ENCODE peak calls at places on chromosomes 3 and 15, in four cellular contexts. One of them, this sample, is unnamed. For H3K27me3, the result is how much of the 10 kb centered on the place peaks cover.

GRCh38 chr3:52845157-52845556 is 10.3 kb upstream of the MUSTN1 start:
- DNase-seq in lower lobe of right lung: no peak
- DNase-seq in brain microvascular endothelial cell: peak
- DNase-seq in tibial nerve: peak
- DNase-seq in this sample: peak

GRCh38 chr3:134711284-134711683 is 60.5 kb upstream of the KY start:
- DNase-seq in lower lobe of right lung: no peak
- DNase-seq in tibial nerve: no peak
- DNase-seq in brain microvascular endothelial cell: peak
- DNase-seq in this sample: no peak

GRCh38 chr3:184388936-184389230 is 9.0 kb downstream of the CHRD start:
- DNase-seq in tibial nerve: no peak
- DNase-seq in lower lobe of right lung: no peak
- DNase-seq in brain microvascular endothelial cell: no peak
- DNase-seq in this sample: no peak

GRCh38 chr3:88180398-88180999 is 30.7 kb downstream of the C3orf38 start:
- DNase-seq in lower lobe of right lung: no peak
- DNase-seq in tibial nerve: no peak
- DNase-seq in brain microvascular endothelial cell: peak
- DNase-seq in this sample: no peak

GRCh38 chr3:64732570-64732969 is 44.8 kb upstream of the ADAMTS9 start:
- DNase-seq in brain microvascular endothelial cell: no peak
- DNase-seq in tibial nerve: no peak
- DNase-seq in lower lobe of right lung: no peak
- DNase-seq in this sample: no peak

GRCh38 chr3:50297384-50297775 is 1.8 kb downstream of the HYAL3 start:
- DNase-seq in tibial nerve: no peak
- DNase-seq in lower lobe of right lung: no peak
- DNase-seq in brain microvascular endothelial cell: no peak
- DNase-seq in this sample: no peak

GRCh38 chr3:19934098-19934566 is at the start of gene EFHB:
- DNase-seq in lower lobe of right lung: peak
- DNase-seq in tibial nerve: no peak
- DNase-seq in brain microvascular endothelial cell: peak
- DNase-seq in this sample: no peak

GRCh38 chr3:196942915-196943277 is 568 bp upstream of the NCBP2 start:
- DNase-seq in lower lobe of right lung: no peak
- DNase-seq in tibial nerve: no peak
- DNase-seq in brain microvascular endothelial cell: no peak
- DNase-seq in this sample: no peak

GRCh38 chr15:92920595-92921169 is 20.6 kb downstream of the CHD2 start:
- DNase-seq in lower lobe of right lung: no peak
- DNase-seq in tibial nerve: no peak
- DNase-seq in brain microvascular endothelial cell: no peak
- DNase-seq in this sample: no peak

GRCh38 chr3:195221015-195221853 is 49.7 kb downstream of the XXYLT1 start:
- DNase-seq in lower lobe of right lung: no peak
- DNase-seq in brain microvascular endothelial cell: no peak
- DNase-seq in tibial nerve: no peak
- DNase-seq in this sample: no peak

GRCh38 chr15:75828429-75828828 is 14.8 kb upstream of the UBE2Q2 start:
- DNase-seq in lower lobe of right lung: no peak
- DNase-seq in tibial nerve: no peak
- DNase-seq in brain microvascular endothelial cell: no peak
- DNase-seq in this sample: no peak

GRCh38 chr15:44066211-44066827 is 128.8 kb downstream of the FRMD5 start:
- DNase-seq in brain microvascular endothelial cell: peak
- DNase-seq in tibial nerve: no peak
- DNase-seq in lower lobe of right lung: no peak
- DNase-seq in this sample: no peak

GRCh38 chr3:194270627-194271458 is 80.3 kb downstream of the CPN2 start:
- DNase-seq in lower lobe of right lung: peak
- DNase-seq in tibial nerve: peak
- DNase-seq in brain microvascular endothelial cell: no peak
- DNase-seq in this sample: peak

GRCh38 chr15:66634540-66634939 is 67.5 kb upstream of the SMAD6 start:
- DNase-seq in lower lobe of right lung: no peak
- DNase-seq in brain microvascular endothelial cell: no peak
- DNase-seq in tibial nerve: no peak
- DNase-seq in this sample: no peak

GRCh38 chr3:132916096-132916495 is 122.1 kb upstream of the TMEM108 start:
- DNase-seq in brain microvascular endothelial cell: peak
- DNase-seq in tibial nerve: no peak
- DNase-seq in lower lobe of right lung: no peak
- DNase-seq in this sample: no peak

GRCh38 chr15:91192285-91193058 is 92.4 kb downstream of the SV2B start:
- DNase-seq in brain microvascular endothelial cell: no peak
- DNase-seq in lower lobe of right lung: no peak
- DNase-seq in tibial nerve: no peak
- DNase-seq in this sample: no peak

GRCh38 chr3:46670000-46670890 is 23.2 kb downstream of the ALS2CL start:
- DNase-seq in brain microvascular endothelial cell: no peak
- DNase-seq in tibial nerve: no peak
- DNase-seq in lower lobe of right lung: peak
- DNase-seq in this sample: no peak

GRCh38 chr3:17808994-17809393 is 66.6 kb upstream of the TBC1D5 start:
- DNase-seq in brain microvascular endothelial cell: peak
- DNase-seq in tibial nerve: no peak
- DNase-seq in lower lobe of right lung: no peak
- DNase-seq in this sample: no peak

GRCh38 chr3:48222616-48223513 is at the start of gene CAMP:
- DNase-seq in tibial nerve: peak
- DNase-seq in brain microvascular endothelial cell: no peak
- DNase-seq in lower lobe of right lung: peak
- DNase-seq in this sample: peak

GRCh38 chr15:64699767-64700388 is 75.5 kb downstream of the RBPMS2 start:
- DNase-seq in lower lobe of right lung: peak
- DNase-seq in brain microvascular endothelial cell: no peak
- DNase-seq in tibial nerve: no peak
- DNase-seq in this sample: peak

GRCh38 chr15:90955911-90956310 is 1.2 kb downstream of the RCCD1 start:
- DNase-seq in brain microvascular endothelial cell: no peak
- DNase-seq in lower lobe of right lung: no peak
- DNase-seq in tibial nerve: no peak
- DNase-seq in this sample: no peak

GRCh38 chr3:99765042-99765942 is 52.4 kb upstream of the CMSS1 start:
- DNase-seq in brain microvascular endothelial cell: peak
- DNase-seq in tibial nerve: no peak
- DNase-seq in lower lobe of right lung: no peak
- DNase-seq in this sample: no peak

GRCh38 chr15:57323806-57324589 is 52.3 kb upstream of the CGNL1 start:
- DNase-seq in tibial nerve: no peak
- DNase-seq in lower lobe of right lung: no peak
- DNase-seq in brain microvascular endothelial cell: peak
- DNase-seq in this sample: no peak

GRCh38 chr3:190192807-190193206 is 72.1 kb upstream of the P3H2 start:
- DNase-seq in brain microvascular endothelial cell: no peak
- DNase-seq in lower lobe of right lung: no peak
- DNase-seq in tibial nerve: no peak
- DNase-seq in this sample: no peak

GRCh38 chr3:34207826-34208225 is 409.4 kb downstream of the PDCD6IP start:
- DNase-seq in lower lobe of right lung: no peak
- DNase-seq in brain microvascular endothelial cell: no peak
- DNase-seq in tibial nerve: no peak
- DNase-seq in this sample: no peak

GRCh38 chr15:79157631-79158592 is 67.3 kb upstream of the RASGRF1 start:
- DNase-seq in lower lobe of right lung: no peak
- DNase-seq in tibial nerve: no peak
- DNase-seq in brain microvascular endothelial cell: no peak
- DNase-seq in this sample: no peak

GRCh38 chr3:152578769-152579168 is 256.2 kb upstream of the P2RY1 start:
- DNase-seq in tibial nerve: no peak
- DNase-seq in brain microvascular endothelial cell: no peak
- DNase-seq in lower lobe of right lung: no peak
- DNase-seq in this sample: no peak
- H3K27me3 ChIP-seq in tibial nerve: under half
- H3K27me3 ChIP-seq in brain microvascular endothelial cell: under half
- H3K27me3 ChIP-seq in lower lobe of right lung: under half
- H3K27me3 ChIP-seq in this sample: under half

GRCh38 chr3:94162700-94163099 is 99.8 kb downstream of the NSUN3 start:
- DNase-seq in lower lobe of right lung: no peak
- DNase-seq in tibial nerve: no peak
- DNase-seq in brain microvascular endothelial cell: peak
- DNase-seq in this sample: no peak
- H3K27me3 ChIP-seq in lower lobe of right lung: under half
- H3K27me3 ChIP-seq in tibial nerve: under half
- H3K27me3 ChIP-seq in brain microvascular endothelial cell: under half
- H3K27me3 ChIP-seq in this sample: under half

GRCh38 chr3:128489860-128490649 is 2.9 kb downstream of the GATA2 start:
- DNase-seq in lower lobe of right lung: peak
- DNase-seq in brain microvascular endothelial cell: no peak
- DNase-seq in tibial nerve: no peak
- DNase-seq in this sample: no peak

GRCh38 chr3:128488995-128489859 is 3.8 kb downstream of the GATA2 start:
- DNase-seq in brain microvascular endothelial cell: no peak
- DNase-seq in tibial nerve: no peak
- DNase-seq in lower lobe of right lung: no peak
- DNase-seq in this sample: peak

GRCh38 chr3:128487538-128487812 is 5.5 kb downstream of the GATA2 start:
- DNase-seq in brain microvascular endothelial cell: no peak
- DNase-seq in lower lobe of right lung: no peak
- DNase-seq in tibial nerve: no peak
- DNase-seq in this sample: no peak

GRCh38 chr3:128487813-128488635 is 5.0 kb downstream of the GATA2 start:
- DNase-seq in lower lobe of right lung: peak
- DNase-seq in tibial nerve: no peak
- DNase-seq in brain microvascular endothelial cell: peak
- DNase-seq in this sample: peak

GRCh38 chr3:128488636-128488994 is 4.4 kb downstream of the GATA2 start:
- DNase-seq in brain microvascular endothelial cell: no peak
- DNase-seq in lower lobe of right lung: no peak
- DNase-seq in tibial nerve: no peak
- DNase-seq in this sample: no peak
- H3K27me3 ChIP-seq in brain microvascular endothelial cell: half or more
- H3K27me3 ChIP-seq in lower lobe of right lung: half or more
- H3K27me3 ChIP-seq in tibial nerve: half or more
- H3K27me3 ChIP-seq in this sample: half or more

GRCh38 chr3:43951813-43952212 is 261.1 kb downstream of the ABHD5 start:
- DNase-seq in lower lobe of right lung: no peak
- DNase-seq in tibial nerve: no peak
- DNase-seq in brain microvascular endothelial cell: no peak
- DNase-seq in this sample: no peak

GRCh38 chr3:43949594-43949993 is 258.9 kb downstream of the ABHD5 start:
- DNase-seq in tibial nerve: no peak
- DNase-seq in lower lobe of right lung: no peak
- DNase-seq in brain microvascular endothelial cell: no peak
- DNase-seq in this sample: no peak

GRCh38 chr3:43950775-43951174 is 260.0 kb downstream of the ABHD5 start:
- DNase-seq in tibial nerve: no peak
- DNase-seq in brain microvascular endothelial cell: no peak
- DNase-seq in lower lobe of right lung: no peak
- DNase-seq in this sample: no peak

GRCh38 chr3:43953375-43953774 is 262.6 kb downstream of the ABHD5 start:
- DNase-seq in lower lobe of right lung: no peak
- DNase-seq in tibial nerve: no peak
- DNase-seq in brain microvascular endothelial cell: no peak
- DNase-seq in this sample: no peak

GRCh38 chr3:43948013-43948412 is 257.3 kb downstream of the ABHD5 start:
- DNase-seq in lower lobe of right lung: no peak
- DNase-seq in tibial nerve: no peak
- DNase-seq in brain microvascular endothelial cell: no peak
- DNase-seq in this sample: no peak
- H3K27me3 ChIP-seq in lower lobe of right lung: under half
- H3K27me3 ChIP-seq in tibial nerve: under half
- H3K27me3 ChIP-seq in brain microvascular endothelial cell: under half
- H3K27me3 ChIP-seq in this sample: under half

DNA sequence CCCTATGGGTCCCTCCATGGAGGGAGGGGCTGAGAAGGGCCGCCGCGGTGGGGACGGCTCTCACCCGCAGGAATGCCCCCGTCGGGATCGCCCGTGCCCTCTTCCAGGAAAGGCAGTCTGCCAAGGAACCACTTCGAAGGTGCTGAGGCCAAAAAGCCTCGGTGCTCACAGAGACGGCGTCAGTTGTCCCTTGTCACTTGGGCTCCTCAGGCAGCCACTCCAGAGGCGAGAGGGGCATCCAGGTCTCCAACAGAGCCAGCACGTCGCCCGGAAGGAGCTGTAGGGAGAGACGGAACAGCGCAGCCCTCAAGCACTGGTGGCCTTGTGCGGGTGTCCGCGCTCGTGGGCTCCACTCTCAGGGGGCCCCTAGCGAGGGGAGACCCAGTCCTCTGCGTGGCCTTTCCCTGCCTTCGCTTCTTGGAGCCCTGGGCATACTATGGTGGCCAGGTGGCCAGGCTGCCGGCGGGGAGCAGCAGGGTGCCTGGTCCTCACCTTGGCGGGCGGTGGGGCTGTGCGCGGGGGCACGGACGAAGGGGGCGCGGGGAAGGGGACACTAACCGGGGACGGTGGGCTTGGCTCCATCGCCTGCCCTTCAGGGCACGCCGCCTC is 994 bp downstream of the MESP1 start:
- DNase-seq in brain microvascular endothelial cell: no peak
- DNase-seq in lower lobe of right lung: no peak
- DNase-seq in tibial nerve: no peak
- DNase-seq in this sample: no peak
- H3K27me3 ChIP-seq in brain microvascular endothelial cell: under half
- H3K27me3 ChIP-seq in lower lobe of right lung: under half
- H3K27me3 ChIP-seq in tibial nerve: under half
- H3K27me3 ChIP-seq in this sample: under half

DNA sequence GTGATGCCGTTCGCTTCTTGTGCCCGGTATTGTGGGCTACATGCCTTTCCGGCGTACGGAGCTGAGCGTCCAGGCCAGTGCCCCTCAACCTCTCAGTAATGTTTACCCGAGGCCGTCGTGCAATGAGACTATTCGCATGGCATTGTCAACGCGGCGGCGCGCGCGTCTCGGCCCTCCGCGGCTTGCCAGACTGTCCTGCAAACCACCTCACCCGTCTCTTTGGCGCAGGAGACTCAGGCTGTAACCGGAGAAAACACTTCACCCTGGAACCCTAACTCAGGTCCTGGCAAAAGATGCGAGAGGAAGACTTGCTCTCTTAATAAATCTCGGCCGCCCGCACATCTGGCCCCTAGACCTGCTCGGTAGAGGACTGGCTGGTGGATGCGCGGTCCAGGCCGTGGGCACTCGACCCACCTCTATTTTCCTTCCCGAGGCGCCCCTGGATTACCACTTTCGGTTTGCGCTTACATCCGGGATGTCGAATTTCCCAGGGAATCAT is 71.6 kb upstream of the POLG start:
- DNase-seq in tibial nerve: no peak
- DNase-seq in lower lobe of right lung: no peak
- DNase-seq in brain microvascular endothelial cell: no peak
- DNase-seq in this sample: no peak
- H3K27me3 ChIP-seq in tibial nerve: half or more
- H3K27me3 ChIP-seq in lower lobe of right lung: half or more
- H3K27me3 ChIP-seq in brain microvascular endothelial cell: half or more
- H3K27me3 ChIP-seq in this sample: half or more

DNA sequence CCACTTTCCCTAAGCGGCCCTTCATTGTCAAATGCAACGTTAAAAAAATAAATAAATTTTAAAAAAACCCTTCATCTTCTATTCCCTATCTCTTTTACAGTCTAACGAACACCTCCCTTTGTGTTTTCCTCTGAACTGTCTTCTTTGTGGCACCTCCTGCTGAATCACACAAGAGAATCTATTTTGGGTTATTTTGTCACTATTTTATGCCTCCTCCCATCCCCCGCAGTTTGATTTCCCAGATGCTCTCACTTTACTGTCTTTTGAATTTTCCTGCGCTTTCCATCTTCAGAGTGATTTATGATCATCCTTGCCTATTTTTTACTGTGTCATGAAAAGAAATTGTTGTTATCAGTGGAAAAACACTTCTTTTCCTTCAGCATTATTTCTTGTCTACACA is 32.5 kb downstream of the RYR3 start:
- DNase-seq in tibial nerve: no peak
- DNase-seq in lower lobe of right lung: no peak
- DNase-seq in brain microvascular endothelial cell: no peak
- DNase-seq in this sample: no peak
- H3K27me3 ChIP-seq in tibial nerve: under half
- H3K27me3 ChIP-seq in lower lobe of right lung: under half
- H3K27me3 ChIP-seq in brain microvascular endothelial cell: under half
- H3K27me3 ChIP-seq in this sample: under half